ENCODE peak calls at places on chromosomes 6 and 20, in seven cellular contexts. One of them, this sample, is unnamed. For H3K4me1, the result is how much of the 10 kb centered on the place peaks cover.

GRCh38 chr20:1171461-1172093 is 13.2 kb downstream of the TMEM74B start:
- DNase-seq in suprapubic skin: no peak
- DNase-seq in IMR-90: peak
- DNase-seq in transverse colon: no peak
- DNase-seq in HCT116: no peak
- DNase-seq in right lobe of liver: peak
- DNase-seq in body of pancreas: peak
- DNase-seq in this sample: no peak

GRCh38 chr6:136487746-136488145 is 62.5 kb downstream of the MAP7 start:
- DNase-seq in HCT116: no peak
- DNase-seq in body of pancreas: no peak
- DNase-seq in suprapubic skin: no peak
- DNase-seq in IMR-90: no peak
- DNase-seq in right lobe of liver: no peak
- DNase-seq in transverse colon: no peak
- DNase-seq in this sample: no peak

GRCh38 chr6:108408453-108408852 is 113.6 kb downstream of the AFG1L start:
- DNase-seq in right lobe of liver: no peak
- DNase-seq in HCT116: no peak
- DNase-seq in transverse colon: no peak
- DNase-seq in body of pancreas: peak
- DNase-seq in IMR-90: peak
- DNase-seq in suprapubic skin: no peak
- DNase-seq in this sample: no peak

GRCh38 chr6:71079707-71080106 is 122.8 kb upstream of the B3GAT2 start:
- DNase-seq in IMR-90: peak
- DNase-seq in transverse colon: no peak
- DNase-seq in HCT116: no peak
- DNase-seq in suprapubic skin: no peak
- DNase-seq in right lobe of liver: no peak
- DNase-seq in body of pancreas: no peak
- DNase-seq in this sample: no peak

GRCh38 chr6:44388135-44388487 is 605 bp downstream of the CDC5L start:
- DNase-seq in body of pancreas: no peak
- DNase-seq in suprapubic skin: no peak
- DNase-seq in right lobe of liver: no peak
- DNase-seq in HCT116: no peak
- DNase-seq in transverse colon: peak
- DNase-seq in IMR-90: no peak
- DNase-seq in this sample: no peak

GRCh38 chr6:7998103-7998725 is 66.0 kb downstream of the BLOC1S5 start:
- DNase-seq in suprapubic skin: no peak
- DNase-seq in right lobe of liver: no peak
- DNase-seq in body of pancreas: no peak
- DNase-seq in transverse colon: no peak
- DNase-seq in IMR-90: peak
- DNase-seq in HCT116: no peak
- DNase-seq in this sample: no peak

GRCh38 chr6:13360671-13361540 is 32.6 kb upstream of the TBC1D7 start:
- DNase-seq in HCT116: no peak
- DNase-seq in suprapubic skin: no peak
- DNase-seq in body of pancreas: no peak
- DNase-seq in right lobe of liver: no peak
- DNase-seq in IMR-90: no peak
- DNase-seq in transverse colon: no peak
- DNase-seq in this sample: no peak

GRCh38 chr6:158769696-158770446 is 49.3 kb downstream of the EZR start:
- DNase-seq in transverse colon: no peak
- DNase-seq in body of pancreas: no peak
- DNase-seq in HCT116: no peak
- DNase-seq in right lobe of liver: no peak
- DNase-seq in IMR-90: no peak
- DNase-seq in suprapubic skin: no peak
- DNase-seq in this sample: peak

GRCh38 chr6:45959534-45960195 is 56.0 kb downstream of the CLIC5 start:
- DNase-seq in HCT116: no peak
- DNase-seq in suprapubic skin: no peak
- DNase-seq in body of pancreas: no peak
- DNase-seq in IMR-90: no peak
- DNase-seq in right lobe of liver: no peak
- DNase-seq in transverse colon: no peak
- DNase-seq in this sample: no peak

GRCh38 chr6:29959492-29959891 is 17.2 kb downstream of the HLA-A start:
- DNase-seq in HCT116: no peak
- DNase-seq in suprapubic skin: no peak
- DNase-seq in right lobe of liver: no peak
- DNase-seq in IMR-90: no peak
- DNase-seq in body of pancreas: no peak
- DNase-seq in transverse colon: no peak
- DNase-seq in this sample: no peak

GRCh38 chr20:61731363-61732181 is 334.1 kb downstream of the TAF4 start:
- DNase-seq in right lobe of liver: no peak
- DNase-seq in suprapubic skin: no peak
- DNase-seq in body of pancreas: no peak
- DNase-seq in transverse colon: no peak
- DNase-seq in IMR-90: peak
- DNase-seq in HCT116: no peak
- DNase-seq in this sample: no peak

GRCh38 chr6:36956111-36956820 is 1.7 kb downstream of the PI16 start:
- DNase-seq in IMR-90: no peak
- DNase-seq in right lobe of liver: no peak
- DNase-seq in transverse colon: no peak
- DNase-seq in suprapubic skin: peak
- DNase-seq in HCT116: no peak
- DNase-seq in body of pancreas: no peak
- DNase-seq in this sample: no peak

GRCh38 chr6:37396571-37397185 is 36.3 kb upstream of the CMTR1 start:
- DNase-seq in body of pancreas: no peak
- DNase-seq in HCT116: no peak
- DNase-seq in suprapubic skin: no peak
- DNase-seq in transverse colon: no peak
- DNase-seq in right lobe of liver: no peak
- DNase-seq in IMR-90: no peak
- DNase-seq in this sample: no peak

GRCh38 chr6:11042750-11043551 is 1.2 kb downstream of the ELOVL2 start:
- DNase-seq in transverse colon: no peak
- DNase-seq in IMR-90: peak
- DNase-seq in suprapubic skin: no peak
- DNase-seq in right lobe of liver: no peak
- DNase-seq in HCT116: no peak
- DNase-seq in body of pancreas: no peak
- DNase-seq in this sample: no peak

GRCh38 chr6:166334878-166335277 is 7.5 kb downstream of the SFT2D1 start:
- DNase-seq in transverse colon: no peak
- DNase-seq in HCT116: no peak
- DNase-seq in IMR-90: no peak
- DNase-seq in suprapubic skin: no peak
- DNase-seq in right lobe of liver: no peak
- DNase-seq in body of pancreas: no peak
- DNase-seq in this sample: no peak
- H3K4me1 ChIP-seq in transverse colon: under half
- H3K4me1 ChIP-seq in HCT116: under half
- H3K4me1 ChIP-seq in IMR-90: under half
- H3K4me1 ChIP-seq in suprapubic skin: under half
- H3K4me1 ChIP-seq in right lobe of liver: under half
- H3K4me1 ChIP-seq in body of pancreas: under half
- H3K4me1 ChIP-seq in this sample: under half

GRCh38 chr20:40688129-40689099 is 622 bp downstream of the MAFB start:
- DNase-seq in body of pancreas: no peak
- DNase-seq in IMR-90: peak
- DNase-seq in HCT116: no peak
- DNase-seq in transverse colon: no peak
- DNase-seq in right lobe of liver: peak
- DNase-seq in suprapubic skin: no peak
- DNase-seq in this sample: no peak

GRCh38 chr20:40686434-40686882 is 2.6 kb downstream of the MAFB start:
- DNase-seq in suprapubic skin: no peak
- DNase-seq in transverse colon: no peak
- DNase-seq in right lobe of liver: peak
- DNase-seq in body of pancreas: peak
- DNase-seq in IMR-90: no peak
- DNase-seq in HCT116: no peak
- DNase-seq in this sample: no peak

GRCh38 chr20:40689100-40689942 is at the start of gene MAFB:
- DNase-seq in transverse colon: peak
- DNase-seq in suprapubic skin: peak
- DNase-seq in right lobe of liver: peak
- DNase-seq in HCT116: no peak
- DNase-seq in IMR-90: peak
- DNase-seq in body of pancreas: peak
- DNase-seq in this sample: peak

GRCh38 chr20:40686893-40687292 is 2.1 kb downstream of the MAFB start:
- DNase-seq in IMR-90: no peak
- DNase-seq in suprapubic skin: no peak
- DNase-seq in HCT116: no peak
- DNase-seq in right lobe of liver: peak
- DNase-seq in transverse colon: no peak
- DNase-seq in body of pancreas: no peak
- DNase-seq in this sample: no peak

DNA sequence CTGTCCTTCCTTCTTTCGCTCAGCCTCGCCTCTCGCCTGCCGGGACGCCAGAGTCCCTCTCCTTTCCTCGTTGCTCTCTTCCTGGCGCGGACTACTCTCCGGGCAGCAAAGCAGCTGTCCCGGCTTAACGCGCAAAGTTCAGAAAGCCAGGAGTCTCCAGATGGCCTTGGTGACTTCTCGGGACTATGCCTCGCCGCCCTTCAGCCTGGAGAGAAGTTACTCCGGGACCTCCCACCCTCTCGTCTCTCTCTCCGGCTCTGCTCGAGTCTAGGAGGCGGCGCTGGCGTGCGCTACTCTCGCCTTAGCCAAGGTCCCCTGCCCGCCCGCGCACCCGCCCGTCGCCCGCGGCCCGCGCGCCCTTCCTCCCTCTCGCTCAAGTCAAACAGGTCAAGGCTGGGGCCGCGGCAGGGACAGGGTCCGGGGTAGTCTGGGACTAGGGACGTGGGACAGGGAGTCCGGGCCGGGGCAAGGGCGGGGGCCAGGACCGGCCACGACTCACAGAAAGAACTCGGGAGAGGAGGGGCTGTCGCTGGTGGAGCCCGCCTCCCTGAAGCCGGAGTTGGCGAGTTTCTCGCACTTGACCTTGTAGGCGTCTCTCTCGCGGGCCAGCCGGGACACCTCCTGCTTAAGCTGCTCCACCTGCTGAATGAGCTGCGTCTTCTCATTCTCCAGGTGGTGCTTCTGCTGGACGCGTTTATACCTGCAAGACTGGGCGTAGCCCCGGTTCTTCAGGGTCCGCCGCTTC is 1.5 kb downstream of the MAFB start:
- DNase-seq in suprapubic skin: peak
- DNase-seq in body of pancreas: peak
- DNase-seq in IMR-90: no peak
- DNase-seq in HCT116: no peak
- DNase-seq in right lobe of liver: peak
- DNase-seq in transverse colon: no peak
- DNase-seq in this sample: no peak
- TF ChIP-seq POLR2A in suprapubic skin: no peak
- TF ChIP-seq POLR2A in body of pancreas: no peak
- TF ChIP-seq POLR2A in IMR-90: no peak
- TF ChIP-seq POLR2A in HCT116: no peak
- TF ChIP-seq POLR2A in right lobe of liver: peak
- TF ChIP-seq POLR2A in transverse colon: no peak
- TF ChIP-seq POLR2A in this sample: no peak

DNA sequence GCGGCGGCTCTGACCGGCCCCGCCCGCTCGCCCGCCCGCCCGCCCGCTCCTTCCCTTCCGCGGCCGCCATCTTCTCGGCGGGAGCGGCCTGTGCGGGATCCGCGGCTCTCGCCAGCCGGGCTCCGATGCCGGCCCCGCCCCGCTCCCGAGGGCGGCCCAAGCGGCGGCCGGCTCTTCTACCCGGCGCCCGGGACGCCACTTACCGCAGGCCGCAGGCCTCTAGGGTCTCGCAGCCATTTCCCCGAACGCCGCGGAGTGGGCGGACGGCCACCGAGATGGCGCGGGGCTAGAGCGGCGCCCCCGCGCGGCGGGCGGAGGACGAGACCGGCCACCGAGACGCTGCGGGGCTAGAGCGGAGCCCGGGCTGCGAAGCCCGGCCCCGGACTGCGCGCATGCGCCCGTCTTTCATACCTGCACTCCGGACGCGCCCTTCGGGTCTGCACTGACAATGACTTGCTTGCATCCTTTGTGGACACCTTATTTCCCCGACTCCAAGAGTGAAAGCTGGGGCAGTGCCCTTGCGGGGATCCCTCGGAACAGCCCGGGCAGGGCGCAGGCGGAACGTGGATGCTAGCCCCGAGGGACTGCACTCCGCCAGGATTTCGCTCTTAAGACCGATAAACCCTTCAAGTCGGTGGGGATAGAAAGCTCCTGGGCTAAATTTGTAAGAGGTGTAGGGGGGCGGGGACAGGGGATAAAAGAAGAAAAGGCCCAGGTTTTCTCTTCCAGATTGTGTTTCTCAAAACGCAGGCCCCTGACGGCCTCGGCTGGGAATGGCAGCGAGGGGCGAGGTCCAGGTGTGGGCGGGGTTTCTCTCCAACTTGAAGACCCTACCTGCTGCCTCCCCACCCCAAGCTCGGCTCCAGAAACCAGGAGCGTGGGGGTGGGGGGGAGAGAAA is at the start of gene DIDO1:
- DNase-seq in suprapubic skin: peak
- DNase-seq in body of pancreas: peak
- DNase-seq in IMR-90: peak
- DNase-seq in HCT116: peak
- DNase-seq in transverse colon: peak
- DNase-seq in right lobe of liver: peak
- DNase-seq in this sample: peak
- H3K4me1 ChIP-seq in suprapubic skin: half or more
- H3K4me1 ChIP-seq in body of pancreas: half or more
- H3K4me1 ChIP-seq in IMR-90: under half
- H3K4me1 ChIP-seq in HCT116: half or more
- H3K4me1 ChIP-seq in transverse colon: under half
- H3K4me1 ChIP-seq in right lobe of liver: under half
- H3K4me1 ChIP-seq in this sample: under half

DNA sequence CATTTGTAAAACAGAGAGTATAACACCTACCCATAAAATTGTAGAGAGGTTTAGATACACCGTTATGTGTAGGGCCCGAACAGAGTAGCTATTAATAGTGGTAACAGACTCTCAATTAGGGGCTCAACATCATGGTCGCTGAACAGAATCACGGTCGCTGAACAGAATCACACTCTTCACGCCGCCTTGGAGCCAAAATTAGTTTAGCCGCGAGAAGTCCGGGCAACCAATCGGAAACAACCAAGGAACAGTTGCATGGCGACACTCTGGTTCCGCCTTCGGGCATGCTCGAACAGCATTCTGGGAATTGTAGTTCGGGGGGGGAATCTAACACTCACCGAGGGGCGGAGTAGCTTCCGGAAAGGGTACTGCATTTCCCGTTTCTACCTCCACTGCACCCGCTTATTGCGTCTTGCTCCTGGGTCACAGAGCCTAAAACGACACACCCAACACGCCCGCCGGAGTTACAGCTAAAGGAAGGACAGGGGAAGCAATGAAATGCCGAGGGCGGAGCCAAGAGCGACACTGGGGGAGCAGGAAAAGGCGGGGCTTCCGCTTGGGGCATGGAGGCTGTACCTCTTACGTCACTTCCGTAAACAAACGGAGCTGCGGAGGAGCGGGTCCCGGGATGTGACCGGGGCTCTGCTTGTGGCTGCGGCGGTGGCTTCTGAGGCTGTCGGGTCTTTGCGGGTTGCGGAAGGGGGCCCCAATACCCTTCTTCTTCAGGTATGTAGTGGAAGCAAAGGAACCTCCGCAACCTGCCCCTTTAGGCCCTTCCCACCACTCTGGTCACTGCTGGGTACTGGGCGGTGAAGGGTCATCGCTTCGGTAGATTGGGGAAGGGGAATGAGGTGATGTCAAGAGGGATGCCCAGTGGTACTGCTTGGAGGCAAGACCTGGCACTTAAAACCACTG is at the start of gene CCDC28A:
- DNase-seq in IMR-90: peak
- DNase-seq in suprapubic skin: peak
- DNase-seq in HCT116: peak
- DNase-seq in transverse colon: peak
- DNase-seq in body of pancreas: peak
- DNase-seq in right lobe of liver: peak
- DNase-seq in this sample: peak
- TF ChIP-seq POLR2A in IMR-90: peak
- TF ChIP-seq POLR2A in suprapubic skin: no peak
- TF ChIP-seq POLR2A in HCT116: peak
- TF ChIP-seq POLR2A in transverse colon: peak
- TF ChIP-seq POLR2A in body of pancreas: no peak
- TF ChIP-seq POLR2A in right lobe of liver: no peak
- TF ChIP-seq POLR2A in this sample: peak